ENCODE peak calls at places on chromosomes 13 and 19, in seven cellular contexts. N is upper lobe of left lung, P is A549, J is stomach, K is ovary, C is sigmoid colon, O is tibial nerve. Z is an unnamed sample. For H3K4me1, the result is how much of the 10 kb centered on the place peaks cover.

GRCh38 chr13:20442798-20443381 is 82.8 kb downstream of the CRYL1 start:
- DNase-seq in N (no peak), P (no peak), J (no peak), K (no peak), C (no peak), O (no peak), Z (peak)

GRCh38 chr13:76016799-76017198 is 380.7 kb downstream of the LMO7 start:
- DNase-seq in N (no peak), P (no peak), J (no peak), K (no peak), C (no peak), O (no peak), Z (peak)

GRCh38 chr19:49475995-49476880 is 2.2 kb downstream of the FLT3LG start:
- DNase-seq in N (no peak), P (peak), J (no peak), K (peak), C (peak), O (no peak), Z (no peak)

GRCh38 chr13:78102121-78102677 is 183.6 kb upstream of the EDNRB start:
- DNase-seq in N (peak), P (no peak), J (no peak), K (no peak), C (peak), O (peak), Z (peak)

GRCh38 chr13:33235078-33235477 is 50.5 kb downstream of the STARD13 start:
- DNase-seq in N (no peak), P (no peak), J (no peak), K (no peak), C (no peak), O (no peak), Z (no peak)

GRCh38 chr13:44713793-44714469 is 137.8 kb upstream of the TSC22D1 start:
- DNase-seq in N (no peak), P (peak), J (no peak), K (no peak), C (no peak), O (no peak), Z (no peak)

GRCh38 chr13:29594710-29595379 is 643 bp downstream of the SLC7A1 start:
- DNase-seq in N (peak), P (peak), J (peak), K (peak), C (peak), O (peak), Z (peak)

GRCh38 chr13:97468331-97468730 is 34.4 kb downstream of the RAP2A start:
- DNase-seq in N (no peak), P (no peak), J (no peak), K (no peak), C (no peak), O (no peak), Z (no peak)

GRCh38 chr13:53439439-53440225 is 411.0 kb downstream of the OLFM4 start:
- DNase-seq in N (no peak), P (no peak), J (no peak), K (no peak), C (no peak), O (no peak), Z (no peak)

GRCh38 chr19:15265214-15265613 is 33.0 kb upstream of the EPHX3 start:
- DNase-seq in N (no peak), P (no peak), J (no peak), K (no peak), C (no peak), O (no peak), Z (no peak)

GRCh38 chr19:53057904-53058579 is 13.5 kb downstream of the ERVV-2 start:
- DNase-seq in N (no peak), P (no peak), J (no peak), K (no peak), C (no peak), O (no peak), Z (no peak)

GRCh38 chr19:4922530-4923378 is 13.5 kb downstream of the UHRF1 start:
- DNase-seq in N (peak), P (no peak), J (no peak), K (no peak), C (no peak), O (no peak), Z (no peak)

GRCh38 chr19:55165952-55166529 is 372 bp downstream of the DNAAF3 start:
- DNase-seq in N (peak), P (peak), J (peak), K (peak), C (peak), O (no peak), Z (peak)

GRCh38 chr19:54606891-54607781 is 13.7 kb downstream of the LILRA1 start:
- DNase-seq in N (no peak), P (no peak), J (peak), K (no peak), C (no peak), O (no peak), Z (no peak)

GRCh38 chr19:58558623-58559274 is 338 bp upstream of the UBE2M start:
- DNase-seq in N (peak), P (peak), J (peak), K (peak), C (peak), O (peak), Z (peak)

GRCh38 chr19:40612831-40613668 is 11.9 kb downstream of the LTBP4 start:
- DNase-seq in N (peak), P (peak), J (peak), K (peak), C (no peak), O (peak), Z (peak)

GRCh38 chr19:33532859-33533455 is 11.4 kb upstream of the PEPD start:
- DNase-seq in N (no peak), P (no peak), J (no peak), K (no peak), C (no peak), O (no peak), Z (no peak)

DNA sequence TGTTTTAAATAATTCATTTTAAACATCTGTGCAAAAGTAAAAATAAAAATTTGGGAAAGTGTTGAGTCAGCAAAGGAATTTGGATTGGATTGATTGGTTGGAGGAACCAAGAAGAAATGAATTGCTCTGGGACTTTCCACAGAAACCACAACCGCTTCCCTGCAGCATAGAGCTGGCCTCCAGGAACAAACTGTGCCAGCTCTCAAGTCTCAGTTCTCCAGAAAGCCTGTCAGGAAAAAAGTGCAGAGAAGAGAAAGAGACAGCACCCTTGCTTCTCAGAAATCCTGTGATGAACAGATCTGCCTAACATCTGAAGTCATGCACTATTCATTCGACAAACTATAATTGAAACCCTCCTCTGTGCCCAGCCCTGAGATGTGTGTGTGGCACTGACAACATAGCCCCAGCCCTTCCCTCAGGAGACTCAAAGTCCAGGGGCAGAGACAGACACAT is 14.8 kb downstream of the LYPD3 start:
- DNase-seq in N (no peak), P (no peak), J (no peak), K (no peak), C (no peak), O (no peak), Z (no peak)
- H3K27ac ChIP-seq in N (no peak), P (no peak), J (no peak), K (no peak), C (no peak), O (peak), Z (no peak)

GRCh38 chr19:38734426-38735256 is 9.6 kb downstream of the CAPN12 start:
- DNase-seq in N (peak), P (peak), J (peak), K (peak), C (peak), O (no peak), Z (peak)

GRCh38 chr19:38737297-38737865 is 6.9 kb downstream of the CAPN12 start:
- DNase-seq in N (no peak), P (no peak), J (no peak), K (no peak), C (no peak), O (no peak), Z (no peak)

GRCh38 chr19:38735257-38735686 is 9.0 kb downstream of the CAPN12 start:
- DNase-seq in N (no peak), P (peak), J (peak), K (peak), C (peak), O (no peak), Z (peak)

GRCh38 chr19:38736413-38737280 is 7.6 kb downstream of the CAPN12 start:
- DNase-seq in N (peak), P (peak), J (peak), K (peak), C (peak), O (no peak), Z (peak)

DNA sequence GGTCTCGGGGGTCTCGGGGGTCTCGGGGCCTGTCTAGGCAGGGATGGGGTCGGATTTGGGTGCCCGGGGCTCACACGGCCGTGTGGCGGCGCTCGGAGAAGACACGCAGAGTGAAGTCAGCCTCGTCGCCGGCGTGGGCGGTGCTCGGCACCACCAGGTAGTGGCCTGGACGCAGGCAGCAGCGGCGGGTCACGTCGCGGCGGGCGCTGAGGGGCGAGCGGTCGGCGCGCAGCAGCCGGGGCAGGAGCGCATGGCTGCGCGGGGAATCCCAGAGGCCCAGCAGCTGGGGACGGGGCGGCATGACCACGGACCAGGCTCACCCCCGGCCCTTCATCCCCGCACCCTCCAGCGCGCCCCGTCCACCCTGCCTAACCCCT is 8.2 kb downstream of the CAPN12 start:
- DNase-seq in N (peak), P (peak), J (peak), K (peak), C (peak), O (no peak), Z (peak)
- H3K4me1 ChIP-seq in N (half or more), P (half or more), J (half or more), K (under half), C (under half), O (under half), Z (under half)

DNA sequence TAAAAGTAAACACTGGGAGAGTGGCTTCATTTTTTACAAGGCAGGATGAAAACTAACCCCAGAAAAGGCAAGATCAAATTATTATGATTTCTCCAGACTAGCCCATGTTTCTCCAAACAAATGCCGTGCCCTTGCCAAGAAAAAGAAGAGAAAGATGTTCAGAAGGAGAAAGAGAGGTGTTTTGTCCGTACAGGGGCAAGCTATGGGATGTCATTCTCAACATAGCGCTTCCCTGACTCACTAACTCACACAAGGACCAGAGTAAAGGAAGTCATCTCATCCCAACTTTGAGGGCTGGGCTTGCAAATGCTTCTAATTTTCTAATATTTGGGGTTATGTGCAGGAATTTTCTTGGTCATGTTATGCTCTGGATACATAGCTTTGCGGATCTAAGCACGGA is 224.2 kb upstream of the MAB21L1 start:
- DNase-seq in N (no peak), P (no peak), J (no peak), K (no peak), C (no peak), O (no peak), Z (no peak)
- TF ChIP-seq EP300 in N (no peak), P (no peak), J (no peak), K (no peak), C (no peak), O (no peak), Z (no peak)

GRCh38 chr13:23427342-23428182 is 5.9 kb downstream of the SACS start:
- DNase-seq in N (no peak), P (peak), J (peak), K (peak), C (peak), O (no peak), Z (peak)
- H3K27ac ChIP-seq in N (peak), P (peak), J (peak), K (no peak), C (peak), O (peak), Z (peak)

GRCh38 chr19:35123573-35123972 is 8.0 kb downstream of the FXYD3 start:
- DNase-seq in N (peak), P (no peak), J (peak), K (no peak), C (peak), O (peak), Z (peak)
- H3K4me1 ChIP-seq in N (under half), P (under half), J (half or more), K (under half), C (under half), O (half or more), Z (half or more)

Z was measured in transverse colon.